ENCODE peak calls at places on chromosomes 11 and 22, in five cellular contexts. R is CD8-positive, alpha-beta memory T cell; Z is sciatic nerve; D is M059J; H is activated CD4-positive, alpha-beta T cell treated with anti-CD3 and anti-CD28 coated beads for 4 hours. T is an unnamed sample.
A peak's percentile ranks its signal among the peaks of the same experiment; 100 is the strongest.

GRCh38 chr11:1619449-1619848 is 2.5 kb downstream of the KRTAP5-4 start:
- DNase-seq in R (peak; percentile 6), Z (no peak), H (peak; percentile 14), D (peak; percentile 49), T (peak; percentile 19)

GRCh38 chr11:127018683-127019279 is 18.2 kb upstream of the KIRREL3 start:
- DNase-seq in D (no peak), Z (no peak), R (no peak), H (no peak), T (no peak)

GRCh38 chr11:117819096-117820040 is 5.2 kb downstream of the FXYD2 start:
- DNase-seq in R (no peak), D (peak; percentile 69), H (no peak), Z (no peak), T (no peak)

GRCh38 chr11:129505266-129505665 is 129.6 kb downstream of the BARX2 start:
- DNase-seq in D (no peak), Z (no peak), H (no peak), R (no peak), T (no peak)

GRCh38 chr11:34809191-34810106 is 106.7 kb downstream of the APIP start:
- DNase-seq in D (peak; percentile 89), R (no peak), H (no peak), Z (no peak), T (no peak)

GRCh38 chr22:24952837-24953293 is 349 bp downstream of the KIAA1671 start:
- DNase-seq in R (no peak), H (no peak), D (peak; percentile 72), Z (peak; percentile 73), T (no peak)

GRCh38 chr22:40728731-40729189 is 49.5 kb downstream of the MCHR1 start:
- DNase-seq in R (peak; percentile 28), H (peak; percentile 61), D (peak; percentile 60), Z (no peak), T (peak; percentile 18)

GRCh38 chr11:9438611-9439010 is 22.2 kb upstream of the ZNF143 start:
- DNase-seq in R (no peak), H (no peak), Z (no peak), D (no peak), T (no peak)

GRCh38 chr22:50606126-50606525 is 5.5 kb downstream of the MAPK8IP2 start:
- DNase-seq in D (no peak), H (no peak), Z (no peak), R (no peak), T (no peak)

GRCh38 chr11:134742956-134743808 is 331.1 kb upstream of the B3GAT1 start:
- DNase-seq in Z (no peak), D (no peak), R (no peak), H (no peak), T (no peak)

GRCh38 chr11:58133329-58134076 is 8.2 kb upstream of the OR9I1 start:
- DNase-seq in D (no peak), Z (no peak), R (no peak), H (no peak), T (no peak)

GRCh38 chr22:39534591-39535301 is 2.2 kb upstream of the RPS19BP1 start:
- DNase-seq in R (peak; percentile 77), Z (peak; percentile 93), D (peak; percentile 48), H (peak; percentile 74), T (peak; percentile 82)

GRCh38 chr22:50169774-50170341 is 673 bp upstream of the PANX2 start:
- DNase-seq in D (no peak), R (no peak), H (peak; percentile 53), Z (no peak), T (no peak)

GRCh38 chr11:45156731-45157130 is 10.3 kb downstream of the PRDM11 start:
- DNase-seq in D (no peak), H (no peak), Z (no peak), R (no peak), T (no peak)

GRCh38 chr11:34564406-34564805 is 50.8 kb upstream of the ELF5 start:
- DNase-seq in D (peak; percentile 40), H (no peak), R (no peak), Z (no peak), T (no peak)

GRCh38 chr22:17307566-17307965 is 61.7 kb upstream of the CECR2 start:
- DNase-seq in Z (peak; percentile 9), D (no peak), H (no peak), R (no peak), T (no peak)

T was measured in effector memory CD8-positive, alpha-beta T cell.